ENCODE peak calls at places on chromosomes 5 and 9, in six cellular contexts. U is PC-9, I is body of pancreas, Z is mucosa of gallbladder, V is naive B cell, W is cardiac septum. X is an unnamed sample.
A peak's percentile ranks its signal among the peaks of the same experiment; 100 is the strongest.

GRCh38 chr9:5205071-5205470 is 19.6 kb upstream of the INSL6 start:
- DNase-seq in Z (no peak), W (no peak), U (no peak), V (no peak), I (no peak), X (no peak)

GRCh38 chr5:33832414-33832813 is 59.4 kb downstream of the ADAMTS12 start:
- DNase-seq in U (no peak), V (no peak), Z (no peak), I (no peak), W (no peak), X (no peak)

GRCh38 chr5:1004598-1005361 is 3.8 kb upstream of the NKD2 start:
- DNase-seq in I (peak; percentile 75), Z (peak; percentile 53), U (peak; percentile 57), V (peak; percentile 21), W (peak; percentile 86), X (no peak)

GRCh38 chr5:123813937-123814624 is 302.1 kb downstream of the CSNK1G3 start:
- DNase-seq in I (no peak), V (no peak), W (no peak), U (no peak), Z (no peak), X (peak; percentile 49)

GRCh38 chr9:6498982-6499381 is 86.0 kb downstream of the UHRF2 start:
- DNase-seq in V (no peak), U (no peak), W (no peak), Z (no peak), I (no peak), X (no peak)

GRCh38 chr9:8867148-8867547 is 1067.6 kb upstream of the DMAC1 start:
- DNase-seq in V (no peak), Z (no peak), U (no peak), W (no peak), I (no peak), X (no peak)

GRCh38 chr5:56176155-56176798 is 56.9 kb downstream of the ANKRD55 start:
- DNase-seq in U (no peak), W (no peak), V (no peak), I (no peak), Z (peak; percentile 38), X (no peak)

GRCh38 chr9:130470269-130470668 is 25.5 kb downstream of the ASS1 start:
- DNase-seq in I (no peak), V (no peak), U (no peak), W (no peak), Z (no peak), X (no peak)

GRCh38 chr5:60830581-60831127 is 13.4 kb downstream of the ELOVL7 start:
- DNase-seq in U (no peak), V (no peak), Z (no peak), I (no peak), W (no peak), X (no peak)

GRCh38 chr9:134525841-134526797 is 115.5 kb upstream of the COL5A1 start:
- DNase-seq in I (no peak), Z (no peak), V (no peak), W (no peak), U (no peak), X (no peak)

GRCh38 chr5:38994329-38994927 is 79.8 kb downstream of the RICTOR start:
- DNase-seq in V (peak; percentile 12), W (no peak), U (peak; percentile 50), I (peak; percentile 46), Z (peak; percentile 44), X (peak; percentile 63)